ENCODE peak calls at places on chromosomes 11 and 22, in four cellular contexts. I is CD8-positive, alpha-beta T cell; D is tibial nerve; W is HFFc6. S is an unnamed sample.
A peak's percentile ranks its signal among the peaks of the same experiment; 100 is the strongest.

GRCh38 chr22:23591846-23592245 is 11.8 kb upstream of the IGLL1 start:
- DNase-seq in I (no peak), D (no peak), W (no peak), S (no peak)

GRCh38 chr11:128502736-128503135 is 84.6 kb downstream of the ETS1 start:
- DNase-seq in I (no peak), D (no peak), W (peak; percentile 94), S (no peak)

GRCh38 chr22:44133901-44134511 is 46.7 kb upstream of the PARVG start:
- DNase-seq in I (no peak), D (no peak), W (no peak), S (no peak)

GRCh38 chr11:86119062-86119461 is 50.2 kb upstream of the PICALM start:
- DNase-seq in I (no peak), D (no peak), W (peak; percentile 14), S (no peak)

GRCh38 chr11:111944651-111945051 is 7.5 kb downstream of the DIXDC1 start:
- DNase-seq in I (no peak), D (no peak), W (peak; percentile 92), S (no peak)

GRCh38 chr11:134562176-134562575 is 150.1 kb upstream of the B3GAT1 start:
- DNase-seq in I (no peak), D (no peak), W (no peak), S (no peak)

GRCh38 chr11:74689666-74690065 is 41.6 kb downstream of the CHRDL2 start:
- DNase-seq in I (no peak), D (no peak), W (peak; percentile 7), S (no peak)

GRCh38 chr22:37599161-37599560 is 9.5 kb upstream of the GGA1 start:
- DNase-seq in I (no peak), D (no peak), W (no peak), S (no peak)

GRCh38 chr11:122981388-122982264 is at the start of gene BSX:
- DNase-seq in I (peak; percentile 29), D (no peak), W (peak; percentile 4), S (no peak)

GRCh38 chr11:23976776-23977380 is 520.0 kb upstream of the LUZP2 start:
- DNase-seq in I (no peak), D (no peak), W (no peak), S (no peak)

GRCh38 chr22:37173709-37174108 is 14.3 kb downstream of the C1QTNF6 start:
- DNase-seq in I (no peak), D (no peak), W (no peak), S (peak; percentile 1)

GRCh38 chr11:79243412-79244174 is 197.2 kb downstream of the TENM4 start:
- DNase-seq in I (no peak), D (no peak), W (no peak), S (no peak)

GRCh38 chr11:128921790-128922189 is 20.9 kb downstream of the TP53AIP1 start:
- DNase-seq in I (no peak), D (no peak), W (no peak), S (no peak)

GRCh38 chr22:48840112-48840949 is 987.3 kb downstream of the BRD1 start:
- DNase-seq in I (no peak), D (no peak), W (no peak), S (no peak)

DNA sequence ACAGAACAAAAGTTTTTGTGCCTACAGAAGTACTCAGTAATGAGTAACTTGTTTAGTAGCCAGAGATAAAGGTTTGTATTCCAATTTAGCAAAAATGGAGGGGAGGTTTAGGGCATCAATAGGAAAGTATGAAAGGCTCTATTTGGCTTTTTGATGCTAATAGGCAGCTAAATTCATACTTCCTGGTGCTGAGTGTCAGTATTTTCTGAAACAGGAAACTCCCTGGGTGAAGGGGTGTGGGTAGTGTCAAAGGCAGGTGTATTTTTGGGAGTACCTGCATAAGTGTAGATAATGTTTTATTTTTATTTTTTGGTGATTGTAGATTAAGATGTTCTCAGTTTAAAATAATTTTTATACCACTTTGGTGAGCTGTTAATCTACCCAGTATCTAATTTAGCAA is 29.3 kb upstream of the MMP7 start:
- DNase-seq in I (no peak), D (no peak), W (no peak), S (no peak)
- TF ChIP-seq CTCF in I (no peak), D (no peak), W (no peak), S (no peak)

GRCh38 chr22:49923445-49923844 is 5.0 kb downstream of the CRELD2 start:
- DNase-seq in I (no peak), D (no peak), W (no peak), S (peak; percentile 54)
- TF ChIP-seq CTCF in I (no peak), D (no peak), W (peak; percentile 65), S (no peak)

DNA sequence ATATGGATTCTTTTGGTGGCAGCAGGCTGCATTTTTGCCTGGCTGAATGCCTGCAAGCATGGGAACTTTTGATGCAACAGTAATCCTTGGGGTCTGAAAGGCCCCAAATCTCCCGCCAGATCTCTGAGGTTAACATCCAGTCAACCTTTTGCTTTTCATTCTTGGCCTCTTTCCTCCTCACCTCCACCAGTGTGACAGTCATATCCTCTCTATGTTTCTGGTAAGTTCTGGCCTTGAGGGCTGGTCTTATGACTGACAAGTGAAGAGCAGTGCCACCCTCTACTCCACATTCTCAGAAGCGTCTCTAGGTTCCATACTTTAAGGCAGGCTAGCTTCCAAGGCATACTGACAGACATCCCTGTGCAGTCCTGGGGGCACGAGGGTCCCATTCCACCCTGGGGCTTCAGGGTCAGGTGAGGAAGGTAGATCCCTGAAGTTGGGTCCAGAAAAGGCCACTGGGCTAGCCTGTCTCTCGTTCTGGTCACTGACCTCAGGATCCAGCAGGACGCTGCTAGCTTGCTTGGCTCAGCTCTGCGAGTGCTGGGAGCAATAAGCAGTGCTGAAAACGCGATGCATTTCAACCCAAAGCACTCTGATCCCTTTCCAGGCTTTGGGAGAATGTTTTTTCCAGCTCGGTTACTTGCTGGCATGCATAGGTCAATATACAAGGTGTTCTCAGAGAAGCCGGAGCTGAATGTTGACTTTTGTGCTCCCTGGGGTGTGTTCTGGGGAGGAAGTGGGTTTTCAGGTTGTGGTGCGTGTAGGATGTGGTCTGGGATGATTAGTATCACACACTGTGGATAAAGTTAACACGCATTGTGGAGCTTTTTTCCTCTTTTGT is 75.2 kb downstream of the PTPRJ start:
- DNase-seq in I (peak; percentile 39), D (no peak), W (no peak), S (no peak)
- TF ChIP-seq CTCF in I (no peak), D (no peak), W (no peak), S (no peak)

GRCh38 chr11:94595061-94595460 is 27.9 kb downstream of the PIWIL4 start:
- DNase-seq in I (no peak), D (no peak), W (no peak), S (no peak)

GRCh38 chr11:94599510-94599909 is 32.3 kb downstream of the PIWIL4 start:
- DNase-seq in I (no peak), D (no peak), W (no peak), S (no peak)

GRCh38 chr11:94593030-94593429 is 25.9 kb downstream of the PIWIL4 start:
- DNase-seq in I (no peak), D (no peak), W (peak; percentile 17), S (no peak)

GRCh38 chr11:94602430-94603372 is 35.5 kb downstream of the PIWIL4 start:
- DNase-seq in I (no peak), D (no peak), W (peak; percentile 89), S (no peak)

DNA sequence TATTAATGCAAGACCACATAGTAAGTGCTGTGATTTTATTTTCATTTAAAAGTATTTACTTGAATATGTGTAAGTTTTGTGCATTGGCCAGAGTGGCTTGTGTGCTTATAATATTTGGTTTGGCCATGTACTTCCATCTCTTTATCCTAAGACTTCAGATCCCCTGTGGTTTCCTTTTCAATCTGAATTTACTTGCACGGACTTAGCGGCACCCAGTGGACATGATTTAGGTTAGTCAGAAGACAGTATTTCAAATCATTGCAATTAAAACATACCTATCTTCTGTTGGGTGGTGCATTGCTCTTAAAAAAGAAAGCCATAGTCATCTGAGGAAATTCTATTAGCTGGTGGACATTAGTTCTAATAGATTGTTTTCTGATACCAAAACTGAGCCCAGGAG is 30.7 kb downstream of the PIWIL4 start:
- DNase-seq in I (no peak), D (no peak), W (no peak), S (no peak)
- TF ChIP-seq CTCF in I (no peak), D (no peak), W (no peak), S (no peak)

GRCh38 chr11:66290332-66290629 is 1.3 kb upstream of the YIF1A start:
- DNase-seq in I (no peak), D (no peak), W (no peak), S (no peak)

GRCh38 chr11:66289548-66290331 is 797 bp upstream of the YIF1A start:
- DNase-seq in I (peak; percentile 57), D (peak; percentile 43), W (no peak), S (no peak)

GRCh38 chr11:66287256-66288137 is 1.4 kb downstream of the YIF1A start:
- DNase-seq in I (no peak), D (no peak), W (no peak), S (no peak)

GRCh38 chr11:66288138-66288865 is 641 bp downstream of the YIF1A start:
- DNase-seq in I (no peak), D (no peak), W (no peak), S (no peak)

DNA sequence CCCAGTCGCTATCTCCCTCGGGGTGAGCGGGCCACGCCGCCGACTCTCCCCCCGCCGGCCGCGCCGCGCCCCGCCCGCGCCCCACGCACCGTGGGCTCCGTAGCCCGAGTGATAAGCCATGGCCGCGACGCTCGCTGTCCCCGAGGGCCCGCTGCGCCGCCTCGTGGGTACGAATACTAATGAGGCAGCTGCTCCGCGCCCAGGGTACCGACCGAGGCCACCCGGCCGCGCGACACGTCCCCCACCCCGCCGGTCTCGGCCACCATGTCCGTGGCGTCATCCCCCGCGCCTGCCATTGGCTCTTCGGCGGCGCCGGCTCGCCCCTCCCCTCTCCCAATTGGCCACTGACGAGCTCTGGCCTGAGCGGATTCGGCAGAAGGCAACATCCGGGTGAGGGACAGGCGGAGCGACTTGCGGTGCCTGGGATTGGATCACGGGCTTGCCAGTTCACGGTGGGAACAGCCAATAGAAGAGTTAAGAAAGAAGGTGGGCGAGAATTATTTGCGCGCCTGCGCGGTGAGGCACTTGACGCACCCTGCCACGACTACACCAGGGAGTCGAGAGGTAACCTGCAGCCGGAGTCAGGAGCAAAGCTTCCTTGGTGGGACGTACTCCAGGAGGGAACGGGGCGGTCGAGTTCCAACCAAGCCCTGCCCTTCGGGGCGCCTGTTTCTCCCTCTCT is at the start of gene YIF1A:
- DNase-seq in I (peak; percentile 97), D (peak; percentile 97), W (peak; percentile 100), S (peak; percentile 93)
- TF ChIP-seq CTCF in I (no peak), D (no peak), W (peak; percentile 50), S (no peak)

GRCh38 chr11:13680501-13681264 is 12.2 kb downstream of the FAR1 start:
- DNase-seq in I (no peak), D (no peak), W (no peak), S (no peak)

GRCh38 chr11:13685461-13686108 is 17.1 kb downstream of the FAR1 start:
- DNase-seq in I (no peak), D (no peak), W (no peak), S (no peak)

GRCh38 chr11:13679768-13680167 is 11.3 kb downstream of the FAR1 start:
- DNase-seq in I (no peak), D (no peak), W (no peak), S (no peak)

GRCh38 chr11:13681470-13681869 is 13.0 kb downstream of the FAR1 start:
- DNase-seq in I (no peak), D (no peak), W (no peak), S (no peak)

GRCh38 chr11:13682212-13682611 is 13.7 kb downstream of the FAR1 start:
- DNase-seq in I (no peak), D (no peak), W (no peak), S (no peak)
- TF ChIP-seq CTCF in I (no peak), D (no peak), W (no peak), S (no peak)

S was measured in activated B cell treated with CpG ODN at 0.5 μM for 24 hours.